ENCODE peak calls at places on chromosomes 7 and 10, in seven cellular contexts. T is lung, N is SJSA1, D is dorsolateral prefrontal cortex, H is tibial artery, U is SJCRH30, I is AG09309. W is an unnamed sample.

GRCh38 chr7:157467496-157468212 is 130.8 kb downstream of the DNAJB6 start:
- DNase-seq in T (no peak), N (no peak), D (no peak), H (no peak), U (no peak), I (no peak), W (no peak)

GRCh38 chr10:127462643-127463295 is 86.3 kb upstream of the NPS start:
- DNase-seq in T (no peak), N (no peak), D (no peak), H (no peak), U (no peak), I (no peak), W (no peak)

GRCh38 chr7:98488167-98488566 is 87.3 kb upstream of the BAIAP2L1 start:
- DNase-seq in T (no peak), N (no peak), D (no peak), H (no peak), U (no peak), I (no peak), W (no peak)

GRCh38 chr7:8111282-8111681 is 142.7 kb downstream of the GLCCI1 start:
- DNase-seq in T (no peak), N (no peak), D (no peak), H (no peak), U (no peak), I (no peak), W (no peak)

GRCh38 chr10:3036155-3036554 is 31.2 kb upstream of the PFKP start:
- DNase-seq in T (no peak), N (no peak), D (no peak), H (no peak), U (no peak), I (no peak), W (no peak)

GRCh38 chr10:11107953-11108352 is 90.3 kb downstream of the CELF2 start:
- DNase-seq in T (no peak), N (no peak), D (no peak), H (no peak), U (no peak), I (no peak), W (no peak)

GRCh38 chr7:82605247-82605864 is 161.8 kb upstream of the CACNA2D1 start:
- DNase-seq in T (no peak), N (peak; percentile 25), D (no peak), H (no peak), U (peak; percentile 75), I (no peak), W (no peak)

GRCh38 chr7:3107889-3108570 is 64.4 kb upstream of the CARD11 start:
- DNase-seq in T (no peak), N (no peak), D (no peak), H (no peak), U (no peak), I (no peak), W (no peak)

GRCh38 chr10:60444494-60445064 is 54.9 kb upstream of the ANK3 start:
- DNase-seq in T (no peak), N (no peak), D (no peak), H (no peak), U (peak; percentile 41), I (no peak), W (no peak)

GRCh38 chr7:136870799-136871487 is 2.5 kb downstream of the CHRM2 start:
- DNase-seq in T (no peak), N (no peak), D (no peak), H (no peak), U (no peak), I (no peak), W (no peak)

GRCh38 chr10:71921319-71922027 is 42.7 kb upstream of the CHST3 start:
- DNase-seq in T (no peak), N (no peak), D (peak; percentile 68), H (peak; percentile 72), U (peak; percentile 31), I (no peak), W (no peak)

GRCh38 chr10:12708921-12709320 is 292.6 kb downstream of the CCDC3 start:
- DNase-seq in T (no peak), N (peak; percentile 28), D (no peak), H (no peak), U (no peak), I (no peak), W (no peak)

GRCh38 chr7:152127229-152127628 is 101.8 kb downstream of the GALNT11 start:
- DNase-seq in T (no peak), N (no peak), D (no peak), H (no peak), U (no peak), I (no peak), W (no peak)

GRCh38 chr10:131641231-131641630 is 259.6 kb upstream of the PPP2R2D start:
- DNase-seq in T (peak; percentile 66), N (no peak), D (no peak), H (no peak), U (no peak), I (no peak), W (no peak)

GRCh38 chr7:138980575-138981285 is 459 bp downstream of the KIAA1549 start:
- DNase-seq in T (no peak), N (peak; percentile 26), D (no peak), H (no peak), U (peak; percentile 47), I (no peak), W (no peak)

GRCh38 chr10:97024181-97025073 is 161.3 kb downstream of the SLIT1 start:
- DNase-seq in T (no peak), N (peak; percentile 83), D (no peak), H (no peak), U (peak; percentile 33), I (peak; percentile 63), W (no peak)

GRCh38 chr10:132183046-132183445 is 3.7 kb upstream of the DPYSL4 start:
- DNase-seq in T (no peak), N (no peak), D (no peak), H (no peak), U (peak; percentile 38), I (no peak), W (no peak)

GRCh38 chr7:2517004-2517403 is 2.6 kb upstream of the LFNG start:
- DNase-seq in T (no peak), N (peak; percentile 87), D (no peak), H (no peak), U (peak; percentile 89), I (peak; percentile 77), W (no peak)

GRCh38 chr10:102310356-102311024 is 65.2 kb downstream of the GBF1 start:
- DNase-seq in T (no peak), N (peak; percentile 80), D (no peak), H (no peak), U (peak; percentile 75), I (no peak), W (no peak)
- H3K4me3 ChIP-seq in T (no peak overlapping the region), N (no peak overlapping the region), D (no peak overlapping the region), H (no peak overlapping the region), U (no peak overlapping the region), I (no peak overlapping the region), W (no peak overlapping the region)

DNA sequence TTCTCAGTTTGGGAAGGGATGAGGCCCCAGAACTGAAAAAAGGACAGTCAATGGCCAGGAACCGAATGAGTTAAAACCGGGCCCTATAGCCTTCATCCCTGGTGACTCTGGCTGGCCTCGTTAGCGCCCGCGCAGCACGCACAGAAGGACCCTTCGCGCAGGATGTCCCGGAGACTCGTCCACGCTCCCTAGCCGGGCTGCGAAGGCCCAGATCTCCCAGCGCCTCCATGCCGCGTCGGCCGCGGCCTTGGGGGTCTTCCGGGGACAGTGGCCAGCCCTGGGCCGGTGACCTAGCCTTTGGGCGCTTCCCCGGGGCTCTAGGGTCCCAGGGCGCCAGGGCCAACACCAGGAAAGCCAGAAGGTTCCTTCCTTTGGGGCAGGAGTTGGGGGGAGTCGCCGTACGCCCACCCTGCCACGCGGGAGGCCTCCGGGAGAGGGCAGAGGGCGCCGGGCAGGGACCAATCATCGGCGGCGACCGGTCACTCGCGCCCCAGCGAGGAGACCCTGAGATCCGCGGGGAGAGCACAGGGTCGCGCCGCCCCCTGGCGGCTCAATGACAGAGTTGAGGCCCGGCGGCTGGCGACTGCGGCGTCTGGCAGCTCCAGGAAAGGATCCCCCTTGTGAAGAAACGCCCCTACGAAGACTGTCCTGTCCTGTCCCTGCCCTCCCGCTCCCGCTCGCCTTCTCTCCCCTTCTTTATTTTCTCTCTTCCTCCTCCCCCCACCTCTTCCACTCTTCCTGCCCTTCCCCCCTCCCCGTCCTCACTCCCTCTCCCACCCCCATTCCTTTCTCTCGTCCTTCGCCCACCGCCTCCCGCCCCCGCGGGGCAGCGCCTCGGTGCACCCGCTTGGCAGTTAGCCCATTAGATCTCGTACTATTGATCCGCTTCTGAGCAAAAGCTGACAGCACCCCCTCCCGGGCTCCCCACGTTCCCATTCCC is 62.3 kb upstream of the LBX1 start:
- DNase-seq in T (no peak), N (peak; percentile 33), D (peak; percentile 40), H (peak; percentile 32), U (peak; percentile 97), I (no peak), W (peak; percentile 53)
- H3K4me3 ChIP-seq in T (no peak overlapping the region), N (peak overlapping the region; percentile 28), D (peak overlapping the region; percentile 74), H (peak overlapping the region; percentile 56), U (peak overlapping the region; percentile 65), I (peak overlapping the region; percentile 40), W (peak overlapping the region; percentile 54)

GRCh38 chr7:29565982-29566746 is 2.5 kb downstream of the PRR15 start:
- DNase-seq in T (no peak), N (no peak), D (no peak), H (peak; percentile 20), U (no peak), I (no peak), W (no peak)
- H3K4me3 ChIP-seq in T (no peak overlapping the region), N (no peak overlapping the region), D (peak overlapping the region; percentile 73), H (peak overlapping the region; percentile 57), U (no peak overlapping the region), I (peak overlapping the region; percentile 48), W (no peak overlapping the region)

GRCh38 chr7:75739796-75740672 is 1.3 kb upstream of the HIP1 start:
- DNase-seq in T (no peak), N (no peak), D (no peak), H (no peak), U (no peak), I (no peak), W (peak; percentile 6)
- H3K4me3 ChIP-seq in T (peak overlapping the region; percentile 61), N (peak overlapping the region; percentile 94), D (peak overlapping the region; percentile 99), H (peak overlapping the region; percentile 100), U (peak overlapping the region; percentile 97), I (peak overlapping the region; percentile 82), W (peak overlapping the region; percentile 92)

GRCh38 chr10:74077416-74077815 is 73.2 kb downstream of the AP3M1 start:
- DNase-seq in T (no peak), N (no peak), D (no peak), H (no peak), U (no peak), I (no peak), W (no peak)

GRCh38 chr10:74079028-74079913 is 71.4 kb downstream of the AP3M1 start:
- DNase-seq in T (no peak), N (peak; percentile 76), D (no peak), H (no peak), U (peak; percentile 28), I (no peak), W (no peak)

GRCh38 chr10:74078037-74078436 is 72.6 kb downstream of the AP3M1 start:
- DNase-seq in T (no peak), N (peak; percentile 66), D (no peak), H (no peak), U (peak; percentile 69), I (no peak), W (no peak)

GRCh38 chr10:74076961-74077360 is 73.7 kb downstream of the AP3M1 start:
- DNase-seq in T (no peak), N (no peak), D (no peak), H (no peak), U (no peak), I (no peak), W (no peak)

DNA sequence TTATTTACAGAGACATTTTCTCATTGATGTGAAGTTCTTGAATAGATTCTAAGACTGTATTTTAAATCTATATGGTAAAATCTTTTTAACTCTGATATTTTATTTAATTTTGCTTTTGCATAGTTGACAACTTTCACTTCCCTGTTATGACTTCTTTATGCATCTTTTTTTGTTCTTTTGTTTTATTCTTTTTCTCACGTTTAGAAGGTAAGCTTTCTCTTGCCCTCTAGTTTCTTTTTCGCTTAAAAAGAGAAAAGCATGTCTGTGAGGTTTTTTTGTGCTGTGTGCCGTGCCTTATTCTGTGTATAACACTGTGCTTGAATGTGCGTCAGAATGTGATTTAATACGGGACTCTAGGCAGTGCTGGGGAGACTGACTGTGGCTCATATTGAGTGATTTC is 74.7 kb downstream of the AP3M1 start:
- DNase-seq in T (no peak), N (no peak), D (no peak), H (no peak), U (no peak), I (no peak), W (no peak)
- H3K4me3 ChIP-seq in T (no peak overlapping the region), N (no peak overlapping the region), D (no peak overlapping the region), H (no peak overlapping the region), U (no peak overlapping the region), I (no peak overlapping the region), W (no peak overlapping the region)